ENCODE peak calls at places on chromosome 1, in six cellular contexts. One of them, this sample, is unnamed.

GRCh38 chr1:70487910-70488665 is 77.0 kb downstream of the CTH start:
- DNase-seq in fibroblast of the conjunctiva: no peak
- DNase-seq in NCI-H1092: no peak
- DNase-seq in ELR: peak; percentile 64
- DNase-seq in skeletal muscle cell: no peak
- DNase-seq in central memory CD4-positive, alpha-beta T cell: no peak
- DNase-seq in this sample: peak; percentile 74

GRCh38 chr1:51669191-51669590 is 52.3 kb downstream of the OSBPL9 start:
- DNase-seq in NCI-H1092: no peak
- DNase-seq in ELR: no peak
- DNase-seq in skeletal muscle cell: no peak
- DNase-seq in fibroblast of the conjunctiva: no peak
- DNase-seq in central memory CD4-positive, alpha-beta T cell: no peak
- DNase-seq in this sample: no peak

GRCh38 chr1:38476111-38476783 is 383.3 kb downstream of the RRAGC start:
- DNase-seq in ELR: no peak
- DNase-seq in skeletal muscle cell: no peak
- DNase-seq in fibroblast of the conjunctiva: no peak
- DNase-seq in NCI-H1092: no peak
- DNase-seq in central memory CD4-positive, alpha-beta T cell: no peak
- DNase-seq in this sample: no peak

GRCh38 chr1:164510435-164510834 is 48.5 kb upstream of the PBX1 start:
- DNase-seq in skeletal muscle cell: no peak
- DNase-seq in central memory CD4-positive, alpha-beta T cell: no peak
- DNase-seq in ELR: no peak
- DNase-seq in fibroblast of the conjunctiva: peak; percentile 14
- DNase-seq in NCI-H1092: no peak
- DNase-seq in this sample: no peak

GRCh38 chr1:119544165-119544762 is 37.3 kb downstream of the HSD3B1 start:
- DNase-seq in fibroblast of the conjunctiva: no peak
- DNase-seq in central memory CD4-positive, alpha-beta T cell: no peak
- DNase-seq in ELR: peak; percentile 26
- DNase-seq in NCI-H1092: no peak
- DNase-seq in skeletal muscle cell: no peak
- DNase-seq in this sample: peak; percentile 16

GRCh38 chr1:21278208-21278861 is 11.9 kb downstream of the ECE1 start:
- DNase-seq in ELR: no peak
- DNase-seq in central memory CD4-positive, alpha-beta T cell: no peak
- DNase-seq in NCI-H1092: no peak
- DNase-seq in fibroblast of the conjunctiva: no peak
- DNase-seq in skeletal muscle cell: no peak
- DNase-seq in this sample: peak; percentile 83

GRCh38 chr1:85577421-85578320 is 2.9 kb upstream of the CCN1 start:
- DNase-seq in NCI-H1092: no peak
- DNase-seq in central memory CD4-positive, alpha-beta T cell: no peak
- DNase-seq in fibroblast of the conjunctiva: peak; percentile 66
- DNase-seq in ELR: peak; percentile 82
- DNase-seq in skeletal muscle cell: peak; percentile 58
- DNase-seq in this sample: peak; percentile 62

GRCh38 chr1:9721606-9722377 is 70.3 kb downstream of the PIK3CD start:
- DNase-seq in fibroblast of the conjunctiva: no peak
- DNase-seq in ELR: peak; percentile 48
- DNase-seq in skeletal muscle cell: no peak
- DNase-seq in central memory CD4-positive, alpha-beta T cell: peak; percentile 72
- DNase-seq in NCI-H1092: no peak
- DNase-seq in this sample: peak; percentile 63

GRCh38 chr1:28456078-28456477 is 49.8 kb upstream of the RCC1 start:
- DNase-seq in NCI-H1092: no peak
- DNase-seq in skeletal muscle cell: peak; percentile 34
- DNase-seq in ELR: peak; percentile 78
- DNase-seq in central memory CD4-positive, alpha-beta T cell: no peak
- DNase-seq in fibroblast of the conjunctiva: peak; percentile 14
- DNase-seq in this sample: peak; percentile 95

GRCh38 chr1:171715813-171716251 is 26.0 kb downstream of the VAMP4 start:
- DNase-seq in ELR: peak; percentile 44
- DNase-seq in NCI-H1092: no peak
- DNase-seq in fibroblast of the conjunctiva: no peak
- DNase-seq in central memory CD4-positive, alpha-beta T cell: no peak
- DNase-seq in skeletal muscle cell: no peak
- DNase-seq in this sample: peak; percentile 40

GRCh38 chr1:44417351-44418021 is 12.4 kb downstream of the RNF220 start:
- DNase-seq in skeletal muscle cell: no peak
- DNase-seq in NCI-H1092: peak; percentile 67
- DNase-seq in fibroblast of the conjunctiva: no peak
- DNase-seq in central memory CD4-positive, alpha-beta T cell: no peak
- DNase-seq in ELR: no peak
- DNase-seq in this sample: peak; percentile 60

GRCh38 chr1:94236021-94236491 is 1.3 kb downstream of the ARHGAP29 start:
- DNase-seq in fibroblast of the conjunctiva: no peak
- DNase-seq in central memory CD4-positive, alpha-beta T cell: no peak
- DNase-seq in NCI-H1092: no peak
- DNase-seq in ELR: peak; percentile 41
- DNase-seq in skeletal muscle cell: no peak
- DNase-seq in this sample: peak; percentile 49

GRCh38 chr1:233289676-233290075 is 5.8 kb downstream of the PCNX2 start:
- DNase-seq in central memory CD4-positive, alpha-beta T cell: no peak
- DNase-seq in ELR: no peak
- DNase-seq in skeletal muscle cell: no peak
- DNase-seq in NCI-H1092: peak; percentile 46
- DNase-seq in fibroblast of the conjunctiva: no peak
- DNase-seq in this sample: peak; percentile 74

GRCh38 chr1:230381049-230381467 is 45.1 kb downstream of the PGBD5 start:
- DNase-seq in skeletal muscle cell: no peak
- DNase-seq in ELR: no peak
- DNase-seq in central memory CD4-positive, alpha-beta T cell: no peak
- DNase-seq in fibroblast of the conjunctiva: no peak
- DNase-seq in NCI-H1092: no peak
- DNase-seq in this sample: no peak

GRCh38 chr1:65512967-65513777 is 92.7 kb downstream of the LEPR start:
- DNase-seq in central memory CD4-positive, alpha-beta T cell: no peak
- DNase-seq in NCI-H1092: no peak
- DNase-seq in fibroblast of the conjunctiva: no peak
- DNase-seq in skeletal muscle cell: no peak
- DNase-seq in ELR: peak; percentile 36
- DNase-seq in this sample: peak; percentile 32

GRCh38 chr1:115837762-115838421 is 3.0 kb downstream of the NHLH2 start:
- DNase-seq in skeletal muscle cell: no peak
- DNase-seq in fibroblast of the conjunctiva: no peak
- DNase-seq in NCI-H1092: no peak
- DNase-seq in central memory CD4-positive, alpha-beta T cell: no peak
- DNase-seq in ELR: no peak
- DNase-seq in this sample: peak; percentile 1

GRCh38 chr1:93565496-93566221 is 116.0 kb downstream of the BCAR3 start:
- DNase-seq in skeletal muscle cell: no peak
- DNase-seq in ELR: no peak
- DNase-seq in central memory CD4-positive, alpha-beta T cell: no peak
- DNase-seq in fibroblast of the conjunctiva: no peak
- DNase-seq in NCI-H1092: no peak
- DNase-seq in this sample: no peak

GRCh38 chr1:79847715-79848114 is 841.2 kb upstream of the ADGRL4 start:
- DNase-seq in skeletal muscle cell: no peak
- DNase-seq in ELR: no peak
- DNase-seq in central memory CD4-positive, alpha-beta T cell: no peak
- DNase-seq in NCI-H1092: no peak
- DNase-seq in fibroblast of the conjunctiva: no peak
- DNase-seq in this sample: no peak

GRCh38 chr1:186292875-186293274 is 82.2 kb downstream of the TPR start:
- DNase-seq in NCI-H1092: no peak
- DNase-seq in fibroblast of the conjunctiva: no peak
- DNase-seq in skeletal muscle cell: no peak
- DNase-seq in central memory CD4-positive, alpha-beta T cell: no peak
- DNase-seq in ELR: no peak
- DNase-seq in this sample: no peak

GRCh38 chr1:233394860-233395717 is 67.6 kb downstream of the MAP3K21 start:
- DNase-seq in NCI-H1092: peak; percentile 53
- DNase-seq in ELR: peak; percentile 63
- DNase-seq in central memory CD4-positive, alpha-beta T cell: peak; percentile 14
- DNase-seq in fibroblast of the conjunctiva: peak; percentile 32
- DNase-seq in skeletal muscle cell: peak; percentile 11
- DNase-seq in this sample: peak; percentile 66

GRCh38 chr1:233668725-233669294 is 54.9 kb downstream of the KCNK1 start:
- DNase-seq in NCI-H1092: no peak
- DNase-seq in ELR: peak; percentile 18
- DNase-seq in skeletal muscle cell: peak; percentile 7
- DNase-seq in fibroblast of the conjunctiva: no peak
- DNase-seq in central memory CD4-positive, alpha-beta T cell: no peak
- DNase-seq in this sample: no peak

GRCh38 chr1:211305044-211305443 is 21.6 kb upstream of the TRAF5 start:
- DNase-seq in NCI-H1092: no peak
- DNase-seq in fibroblast of the conjunctiva: no peak
- DNase-seq in skeletal muscle cell: no peak
- DNase-seq in central memory CD4-positive, alpha-beta T cell: no peak
- DNase-seq in ELR: peak; percentile 50
- DNase-seq in this sample: no peak

GRCh38 chr1:71843023-71843422 is 439.3 kb downstream of the NEGR1 start:
- DNase-seq in NCI-H1092: no peak
- DNase-seq in ELR: no peak
- DNase-seq in fibroblast of the conjunctiva: no peak
- DNase-seq in skeletal muscle cell: no peak
- DNase-seq in central memory CD4-positive, alpha-beta T cell: no peak
- DNase-seq in this sample: no peak

GRCh38 chr1:206514821-206515387 is 7.6 kb downstream of the RASSF5 start:
- DNase-seq in NCI-H1092: no peak
- DNase-seq in central memory CD4-positive, alpha-beta T cell: no peak
- DNase-seq in skeletal muscle cell: no peak
- DNase-seq in fibroblast of the conjunctiva: peak; percentile 26
- DNase-seq in ELR: no peak
- DNase-seq in this sample: no peak

GRCh38 chr1:155569988-155570592 is 7.5 kb upstream of the ASH1L start:
- DNase-seq in central memory CD4-positive, alpha-beta T cell: no peak
- DNase-seq in skeletal muscle cell: peak; percentile 41
- DNase-seq in fibroblast of the conjunctiva: peak; percentile 8
- DNase-seq in NCI-H1092: no peak
- DNase-seq in ELR: peak; percentile 75
- DNase-seq in this sample: no peak

GRCh38 chr1:12095822-12096263 is 32.7 kb downstream of the TNFRSF8 start:
- DNase-seq in ELR: peak; percentile 38
- DNase-seq in central memory CD4-positive, alpha-beta T cell: no peak
- DNase-seq in fibroblast of the conjunctiva: no peak
- DNase-seq in skeletal muscle cell: no peak
- DNase-seq in NCI-H1092: no peak
- DNase-seq in this sample: no peak

GRCh38 chr1:46288485-46289133 is 14.8 kb downstream of the LRRC41 start:
- DNase-seq in ELR: peak; percentile 76
- DNase-seq in skeletal muscle cell: no peak
- DNase-seq in fibroblast of the conjunctiva: no peak
- DNase-seq in NCI-H1092: no peak
- DNase-seq in central memory CD4-positive, alpha-beta T cell: no peak
- DNase-seq in this sample: peak; percentile 56

GRCh38 chr1:202861420-202862121 is 27.4 kb downstream of the RABIF start:
- DNase-seq in fibroblast of the conjunctiva: peak; percentile 40
- DNase-seq in central memory CD4-positive, alpha-beta T cell: peak; percentile 6
- DNase-seq in skeletal muscle cell: peak; percentile 49
- DNase-seq in ELR: peak; percentile 92
- DNase-seq in NCI-H1092: peak; percentile 91
- DNase-seq in this sample: peak; percentile 90

GRCh38 chr1:150065184-150065871 is 2.2 kb upstream of the VPS45 start:
- DNase-seq in NCI-H1092: no peak
- DNase-seq in ELR: peak; percentile 62
- DNase-seq in central memory CD4-positive, alpha-beta T cell: no peak
- DNase-seq in skeletal muscle cell: peak; percentile 18
- DNase-seq in fibroblast of the conjunctiva: no peak
- DNase-seq in this sample: peak; percentile 29

GRCh38 chr1:20569523-20570098 is 17.2 kb downstream of the FAM43B start:
- DNase-seq in central memory CD4-positive, alpha-beta T cell: no peak
- DNase-seq in NCI-H1092: no peak
- DNase-seq in ELR: no peak
- DNase-seq in skeletal muscle cell: no peak
- DNase-seq in fibroblast of the conjunctiva: no peak
- DNase-seq in this sample: no peak